ENCODE peak calls at places on chromosomes 7 and 10, in nine cellular contexts. P is neural progenitor cell, C is HepG2, H is fibroblast of lung, F is K562, O is endothelial cell of umbilical vein, M is GM12878, J is GM23248, L is PC-3. K is an unnamed sample.

GRCh38 chr7:142626420-142627035 is 122.7 kb upstream of the PRSS1 start:
- DNase-seq in H (no peak), F (peak), J (peak), C (peak), M (no peak), P (peak), O (peak), L (peak), K (no peak)

GRCh38 chr7:3399858-3400257 is 98.8 kb downstream of the SDK1 start:
- DNase-seq in M (no peak), P (peak), C (peak), O (peak), L (peak), H (peak), J (peak), F (no peak), K (no peak)

GRCh38 chr7:110386006-110386405 is 704.9 kb upstream of the LRRN3 start:
- DNase-seq in O (no peak), L (peak), C (no peak), J (no peak), P (no peak), F (no peak), M (no peak), H (no peak), K (no peak)

GRCh38 chr10:99964791-99965190 is 45.0 kb downstream of the DNMBP start:
- DNase-seq in C (no peak), P (no peak), H (peak), L (peak), F (no peak), O (peak), M (no peak), J (peak), K (no peak)

GRCh38 chr7:23235688-23236280 is 10.8 kb upstream of the GPNMB start:
- DNase-seq in J (peak), C (peak), P (no peak), M (no peak), H (peak), O (no peak), F (no peak), L (peak), K (no peak)

GRCh38 chr10:67925449-67926005 is 41.1 kb downstream of the SIRT1 start:
- DNase-seq in F (no peak), C (no peak), P (no peak), J (peak), H (no peak), M (no peak), O (no peak), L (peak), K (no peak)

GRCh38 chr10:86047588-86047987 is 319.0 kb downstream of the GRID1 start:
- DNase-seq in C (no peak), H (no peak), M (peak), O (no peak), F (no peak), J (no peak), P (no peak), L (no peak), K (no peak)

GRCh38 chr7:95971716-95972115 is 199.4 kb downstream of the DYNC1I1 start:
- DNase-seq in M (no peak), C (no peak), H (no peak), L (no peak), O (no peak), P (no peak), J (no peak), F (no peak), K (no peak)

GRCh38 chr7:141617280-141617679 is 66.1 kb downstream of the AGK start:
- DNase-seq in O (no peak), L (peak), H (no peak), C (no peak), J (no peak), F (no peak), M (no peak), P (no peak), K (peak)

GRCh38 chr10:93893646-93894515 is at the start of gene SLC35G1:
- DNase-seq in C (peak), H (peak), L (peak), M (peak), O (peak), J (peak), F (peak), P (peak), K (no peak)
- TF ChIP-seq EZH2 in C (no peak), H (no peak), L (no peak), M (no peak), O (no peak), J (no peak), F (no peak), P (no peak), K (no peak)

DNA sequence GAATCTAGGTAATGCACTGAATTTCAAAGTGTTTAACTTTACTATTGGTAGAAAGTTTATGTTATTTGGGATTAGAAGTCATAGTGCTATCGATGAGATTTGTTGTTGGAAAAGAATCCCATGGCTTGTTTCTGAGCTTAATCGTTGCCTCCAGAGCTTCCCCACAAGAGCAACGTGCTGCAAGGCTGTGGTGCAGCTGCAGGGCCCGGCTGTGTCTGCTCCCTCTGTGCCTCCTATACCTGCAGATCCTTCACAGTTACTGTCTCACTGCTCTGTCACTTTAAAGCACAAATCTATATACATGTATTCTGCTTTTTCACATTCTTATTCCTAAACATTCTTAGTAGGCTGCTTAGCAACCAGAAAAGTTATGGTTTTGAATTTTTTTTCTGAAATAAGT is 826.6 kb upstream of the COBL start:
- DNase-seq in M (no peak), F (no peak), O (no peak), J (no peak), H (no peak), L (no peak), P (peak), C (no peak), K (no peak)
- H3K9ac ChIP-seq in M (no peak), F (no peak), O (no peak), J (no peak), H (no peak), L (no peak), P (no peak), C (no peak), K (no peak)

GRCh38 chr7:90347759-90348158 is 1.2 kb downstream of the GTPBP10 start:
- DNase-seq in C (no peak), O (no peak), L (no peak), J (no peak), H (no peak), M (no peak), P (no peak), F (no peak), K (no peak)
- H3K4me3 ChIP-seq in C (peak), O (peak), L (peak), J (peak), H (no peak), M (peak), P (peak), F (peak), K (peak)

GRCh38 chr10:101064415-101065030 is 2.7 kb downstream of the KAZALD1 start:
- DNase-seq in M (no peak), O (no peak), H (no peak), P (no peak), J (no peak), L (no peak), C (no peak), F (no peak), K (no peak)

GRCh38 chr10:101066890-101067355 is 5.1 kb downstream of the KAZALD1 start:
- DNase-seq in C (no peak), F (no peak), H (no peak), J (peak), P (peak), M (no peak), L (no peak), O (no peak), K (no peak)

GRCh38 chr10:101065479-101066145 is 3.8 kb downstream of the KAZALD1 start:
- DNase-seq in M (no peak), F (no peak), O (no peak), L (no peak), H (peak), J (peak), C (no peak), P (no peak), K (no peak)

GRCh38 chr10:101067356-101068083 is 5.7 kb downstream of the KAZALD1 start:
- DNase-seq in C (peak), H (peak), J (peak), M (peak), L (peak), P (peak), F (peak), O (peak), K (no peak)

DNA sequence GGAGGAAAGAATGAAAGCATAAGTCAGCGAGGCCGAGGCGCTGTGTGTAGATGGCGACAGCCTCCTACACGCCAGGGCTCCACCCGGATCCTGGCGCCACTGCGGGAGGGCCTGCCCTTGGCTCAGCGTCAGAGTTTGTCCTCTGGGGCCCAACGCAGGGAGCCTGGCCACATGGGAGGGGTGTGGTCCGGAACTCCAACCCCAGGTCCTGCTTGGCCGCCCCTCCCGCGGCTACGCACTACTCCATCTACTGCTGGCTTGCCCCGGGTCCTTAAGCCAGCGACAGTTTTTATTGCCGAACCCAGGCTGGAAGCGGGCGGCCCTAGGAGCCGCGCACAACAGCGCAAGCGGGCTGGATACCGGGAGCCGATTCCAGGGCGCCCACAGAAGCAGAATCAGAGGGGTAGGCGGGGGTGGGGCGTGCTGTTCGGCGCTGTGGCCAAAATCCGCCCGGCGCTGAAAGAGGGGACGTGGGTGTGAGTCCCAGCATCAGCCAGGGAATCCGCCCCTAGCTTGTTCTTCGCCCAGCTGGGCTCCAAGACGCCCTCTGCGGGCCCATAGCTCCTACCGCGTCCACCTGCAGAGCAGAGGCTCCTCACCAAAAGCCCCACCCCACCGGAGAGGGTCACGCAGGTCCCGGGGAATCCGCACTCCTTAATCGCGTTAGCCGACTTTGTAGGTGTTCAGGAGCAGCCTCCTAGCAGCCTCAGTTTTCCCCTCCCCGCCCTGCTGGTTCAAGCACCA is 4.5 kb downstream of the KAZALD1 start:
- DNase-seq in L (peak), J (peak), O (peak), F (peak), C (peak), P (peak), M (no peak), H (peak), K (no peak)
- TF ChIP-seq EZH2 in L (no peak), J (no peak), O (no peak), F (no peak), C (no peak), P (no peak), M (no peak), H (no peak), K (no peak)

DNA sequence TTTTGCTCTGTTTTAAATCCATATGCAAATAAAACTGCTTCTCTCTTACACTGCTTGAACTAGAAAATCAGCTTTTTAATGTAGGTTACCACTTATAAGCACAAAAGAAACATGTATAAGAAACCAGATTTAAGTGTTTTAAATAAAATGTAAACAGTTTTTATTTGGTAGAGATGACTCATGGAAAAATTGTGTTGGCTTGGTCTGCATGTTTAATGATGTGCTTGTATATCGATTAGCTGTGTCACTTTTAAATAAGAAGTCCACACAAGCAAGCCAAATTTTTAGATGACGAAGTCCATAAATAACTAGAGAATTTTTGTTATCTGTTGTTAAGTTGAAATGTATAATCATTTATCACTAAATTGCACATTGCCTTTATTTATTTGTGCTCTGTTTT is 103.9 kb downstream of the HECTD2 start:
- DNase-seq in L (peak), M (no peak), C (no peak), H (peak), F (no peak), O (no peak), P (no peak), J (peak), K (no peak)
- H3K9ac ChIP-seq in L (no peak), M (no peak), C (no peak), H (no peak), F (no peak), O (no peak), P (no peak), J (peak), K (peak)

DNA sequence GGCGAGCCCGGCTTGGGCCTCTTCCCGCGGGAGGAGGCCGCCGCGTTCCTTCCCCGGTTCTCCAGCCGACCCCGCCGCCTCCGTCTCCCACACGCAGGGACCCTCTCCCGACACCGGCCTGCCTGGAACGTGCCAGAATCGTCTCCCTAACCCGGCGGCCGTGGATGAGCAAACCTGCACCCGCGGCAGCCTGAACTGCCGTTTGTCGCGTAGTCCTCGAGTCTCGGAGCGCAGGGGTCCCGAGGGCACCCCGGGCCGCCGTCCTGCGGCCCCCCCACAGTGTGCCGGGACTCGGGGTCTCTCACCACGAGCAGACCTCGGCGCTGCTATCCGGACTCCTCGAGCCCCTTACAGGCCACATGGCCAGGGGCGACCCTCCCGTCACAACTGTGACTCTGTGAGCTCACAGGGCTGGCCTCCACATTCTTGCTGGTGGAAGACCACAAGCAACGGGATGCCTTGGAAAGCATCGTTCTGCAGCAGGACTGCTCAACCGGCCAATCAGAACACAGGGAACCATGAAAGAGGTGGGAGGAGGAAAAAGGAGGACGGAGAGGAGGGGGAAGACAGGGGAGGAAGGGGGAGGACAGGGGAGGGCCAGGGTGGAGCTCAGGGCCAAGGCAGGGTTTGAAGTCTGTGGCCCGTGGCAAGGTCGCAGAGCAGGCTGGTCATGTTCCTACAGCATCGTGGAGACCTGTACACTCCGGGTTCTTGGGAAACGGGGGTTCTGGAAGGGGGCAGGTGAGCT is 276.9 kb downstream of the DNAJB6 start:
- DNase-seq in F (no peak), O (no peak), J (no peak), C (no peak), L (peak), M (no peak), P (no peak), H (no peak), K (no peak)
- H3K4me3 ChIP-seq in F (no peak), O (no peak), J (no peak), C (no peak), L (peak), M (no peak), P (no peak), H (no peak), K (no peak)

GRCh38 chr7:31052841-31053601 is 913 bp downstream of the ADCYAP1R1 start:
- DNase-seq in M (no peak), C (no peak), J (no peak), H (no peak), P (peak), L (no peak), O (no peak), F (no peak), K (no peak)
- TF ChIP-seq EZH2 in M (no peak), C (no peak), J (no peak), H (no peak), P (peak), L (no peak), O (peak), F (no peak), K (no peak)

GRCh38 chr7:100356416-100357068 is 1.4 kb upstream of the PILRB start:
- DNase-seq in M (no peak), F (no peak), J (no peak), C (no peak), O (no peak), P (no peak), L (no peak), H (no peak), K (no peak)
- H3K9ac ChIP-seq in M (no peak), F (no peak), J (no peak), C (no peak), O (no peak), P (no peak), L (no peak), H (no peak), K (no peak)

K was measured in SK-N-MC.